ENCODE peak calls at places on chromosomes 13 and 19, in five cellular contexts. C is brain microvascular endothelial cell, T is IMR-90, P is mammary epithelial cell, M is fibroblast of pulmonary artery. A is an unnamed sample.
A peak's percentile ranks its signal among the peaks of the same experiment; 100 is the strongest.

GRCh38 chr13:27504541-27504940 is 54.2 kb upstream of the MTIF3 start:
- DNase-seq in M (no peak), C (no peak), P (no peak), T (no peak), A (no peak)

GRCh38 chr13:95327190-95327589 is 25.9 kb upstream of the ABCC4 start:
- DNase-seq in P (no peak), M (no peak), C (no peak), T (no peak), A (no peak)

GRCh38 chr13:77056382-77056781 is 29.4 kb upstream of the FBXL3 start:
- DNase-seq in P (no peak), M (no peak), T (no peak), C (no peak), A (no peak)

GRCh38 chr19:45715139-45715538 is 15.6 kb downstream of the FBXO46 start:
- DNase-seq in M (no peak), C (no peak), T (no peak), P (no peak), A (no peak)

GRCh38 chr13:110044521-110045200 is 258.3 kb upstream of the IRS2 start:
- DNase-seq in C (no peak), T (peak; percentile 16), P (no peak), M (peak; percentile 14), A (no peak)

GRCh38 chr19:46868444-46868843 is 7.6 kb downstream of the ARHGAP35 start:
- DNase-seq in P (no peak), T (no peak), M (no peak), C (no peak), A (no peak)

GRCh38 chr13:21639604-21640003 is 31.3 kb upstream of the FGF9 start:
- DNase-seq in T (no peak), P (no peak), M (no peak), C (no peak), A (no peak)

GRCh38 chr13:85379433-85379832 is 419.8 kb downstream of the SLITRK6 start:
- DNase-seq in C (no peak), M (no peak), P (no peak), T (no peak), A (no peak)

GRCh38 chr19:56112313-56112709 is 8.8 kb downstream of the ZNF787 start:
- DNase-seq in C (no peak), M (no peak), P (no peak), T (no peak), A (no peak)

GRCh38 chr13:67229438-67230242 is 496 bp downstream of the PCDH9 start:
- DNase-seq in C (peak; percentile 29), T (peak; percentile 10), M (no peak), P (no peak), A (no peak)

GRCh38 chr19:45320997-45321775 is 1.5 kb downstream of the CKM start:
- DNase-seq in M (no peak), P (peak; percentile 40), T (no peak), C (no peak), A (no peak)

GRCh38 chr19:4523306-4524110 is 5.2 kb upstream of the PLIN4 start:
- DNase-seq in P (no peak), T (peak; percentile 10), M (peak; percentile 49), C (no peak), A (peak; percentile 63)

GRCh38 chr19:49069026-49069425 is 3.5 kb downstream of the KCNA7 start:
- DNase-seq in P (no peak), M (no peak), T (no peak), C (no peak), A (no peak)

GRCh38 chr19:49070416-49070815 is 2.1 kb downstream of the KCNA7 start:
- DNase-seq in T (no peak), M (no peak), C (no peak), P (no peak), A (no peak)

GRCh38 chr19:49071860-49072547 is 495 bp downstream of the KCNA7 start:
- DNase-seq in C (no peak), M (no peak), T (no peak), P (no peak), A (no peak)

GRCh38 chr19:49073514-49074378 is 1.2 kb upstream of the KCNA7 start:
- DNase-seq in M (no peak), P (peak; percentile 57), C (no peak), T (no peak), A (peak; percentile 56)
- TF ChIP-seq CTCF in M (peak; percentile 29), P (peak; percentile 26), C (peak; percentile 65), T (peak; percentile 15), A (peak; percentile 47)

DNA sequence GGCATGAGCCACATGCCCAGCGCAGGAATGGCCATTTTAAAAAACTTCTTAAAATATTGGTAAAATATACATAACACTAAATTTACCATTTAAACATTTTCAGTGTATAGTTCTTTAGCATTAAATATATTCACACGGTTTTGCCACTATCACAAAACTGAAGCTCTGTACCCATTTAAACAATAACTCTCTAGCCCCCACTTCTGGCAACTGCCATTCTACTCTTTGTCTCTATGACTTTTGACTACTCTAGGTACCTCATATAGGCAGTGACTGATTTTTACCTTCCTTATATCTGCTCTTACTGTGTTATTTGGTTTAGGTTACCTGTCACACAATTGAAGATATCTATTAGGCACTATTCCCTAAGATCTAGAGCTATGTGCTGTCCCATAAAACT is 2.3 kb upstream of the KBTBD7 start:
- DNase-seq in C (no peak), P (peak; percentile 35), T (no peak), M (peak; percentile 5), A (peak; percentile 48)
- TF ChIP-seq CTCF in C (peak; percentile 52), P (peak; percentile 41), T (peak; percentile 38), M (peak; percentile 32), A (peak; percentile 31)

DNA sequence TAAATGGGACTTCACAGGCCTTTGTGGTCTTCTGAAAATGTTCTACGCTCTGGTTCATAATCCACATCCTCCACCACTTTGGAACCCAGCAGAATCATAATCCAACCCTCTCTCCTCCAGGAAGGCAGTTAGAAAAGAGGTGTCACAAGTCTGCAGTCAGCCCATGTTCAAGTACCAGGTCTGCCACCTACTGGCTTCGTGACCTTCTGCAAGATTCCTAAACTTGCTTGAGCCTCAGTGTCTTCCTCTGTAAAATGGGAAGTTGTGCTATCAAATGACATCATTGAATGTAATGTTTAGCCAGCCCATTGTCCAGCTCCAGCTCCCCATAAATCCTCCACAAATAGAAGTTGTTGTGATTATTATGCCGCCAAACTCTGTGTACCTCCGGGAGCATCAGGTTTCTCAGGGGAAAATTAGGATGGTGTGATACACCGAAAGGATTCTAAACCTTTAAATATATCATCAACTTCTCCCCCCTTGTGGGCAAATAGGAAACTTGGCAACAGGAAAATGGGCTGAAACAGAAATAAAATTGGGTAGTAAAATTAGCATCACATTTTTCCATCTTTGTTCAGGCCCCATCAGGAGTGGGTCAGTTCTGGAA is 109.7 kb downstream of the NUFIP1 start:
- DNase-seq in M (peak; percentile 78), C (peak; percentile 50), T (peak; percentile 64), P (peak; percentile 41), A (peak; percentile 62)
- TF ChIP-seq CTCF in M (peak; percentile 66), C (peak; percentile 70), T (peak; percentile 53), P (peak; percentile 56), A (peak; percentile 45)

GRCh38 chr13:112392719-112393118 is 16.6 kb downstream of the SPACA7 start:
- DNase-seq in C (no peak), P (no peak), T (no peak), M (no peak), A (no peak)
- TF ChIP-seq CTCF in C (no peak), P (no peak), T (no peak), M (no peak), A (no peak)

GRCh38 chr19:2254052-2254872 is 2.0 kb downstream of the JSRP1 start:
- DNase-seq in C (no peak), T (peak; percentile 23), P (no peak), M (peak; percentile 49), A (no peak)
- TF ChIP-seq CTCF in C (peak; percentile 77), T (peak; percentile 42), P (no peak), M (peak; percentile 64), A (no peak)